ENCODE peak calls at places on chromosome 3, in seven cellular contexts. Q, J, I, W, D, F and N are unnamed samples. For H3K4me1, the result is how much of the 10 kb centered on the place peaks cover.

GRCh38 chr3:130801473-130801872 is 54.8 kb upstream of the PIK3R4 start:
- DNase-seq in I (no peak), Q (no peak), W (no peak), J (no peak), D (no peak), F (no peak), N (no peak)

GRCh38 chr3:115706311-115706829 is 83.1 kb downstream of the GAP43 start:
- DNase-seq in I (no peak), D (no peak), J (no peak), F (no peak), Q (no peak), W (no peak), N (no peak)

GRCh38 chr3:45988804-45989203 is 6.8 kb downstream of the FYCO1 start:
- DNase-seq in I (peak), Q (no peak), J (no peak), D (peak), W (no peak), F (peak), N (no peak)

GRCh38 chr3:14440531-14441239 is 38.3 kb downstream of the SLC6A6 start:
- DNase-seq in J (no peak), D (peak), W (no peak), I (no peak), Q (peak), F (no peak), N (no peak)

GRCh38 chr3:34419801-34420200 is 621.4 kb downstream of the PDCD6IP start:
- DNase-seq in I (no peak), J (no peak), D (peak), Q (peak), W (no peak), F (no peak), N (no peak)

GRCh38 chr3:66472313-66473134 is 28.3 kb downstream of the LRIG1 start:
- DNase-seq in I (peak), F (peak), Q (no peak), D (peak), J (no peak), W (no peak), N (no peak)

GRCh38 chr3:35908366-35909232 is 269.3 kb downstream of the ARPP21 start:
- DNase-seq in I (no peak), W (peak), Q (peak), J (peak), D (peak), F (peak), N (peak)

GRCh38 chr3:151806838-151807237 is 7.1 kb upstream of the AADAC start:
- DNase-seq in J (no peak), I (no peak), D (no peak), W (no peak), F (no peak), Q (no peak), N (no peak)

GRCh38 chr3:13274874-13275332 is 145.2 kb downstream of the NUP210 start:
- DNase-seq in D (no peak), I (no peak), J (no peak), Q (no peak), W (no peak), F (no peak), N (no peak)

GRCh38 chr3:181530584-181530983 is 181.1 kb upstream of the SOX2 start:
- DNase-seq in J (no peak), Q (no peak), I (no peak), W (no peak), F (no peak), D (no peak), N (no peak)

GRCh38 chr3:43994594-43995077 is 247.1 kb upstream of the TOPAZ1 start:
- DNase-seq in J (no peak), I (no peak), W (no peak), D (no peak), Q (peak), F (no peak), N (no peak)

GRCh38 chr3:197775317-197775716 is 15.7 kb upstream of the LRCH3 start:
- DNase-seq in Q (no peak), J (no peak), F (no peak), I (no peak), D (no peak), W (no peak), N (no peak)

GRCh38 chr3:39254806-39255449 is 24.9 kb downstream of the CX3CR1 start:
- DNase-seq in J (no peak), Q (no peak), I (no peak), W (no peak), D (no peak), F (peak), N (no peak)

GRCh38 chr3:170953229-170953628 is 44.8 kb upstream of the EIF5A2 start:
- DNase-seq in F (no peak), J (no peak), D (no peak), Q (no peak), I (no peak), W (no peak), N (no peak)

GRCh38 chr3:170864525-170865208 is 5.3 kb downstream of the RPL22L1 start:
- DNase-seq in Q (peak), F (peak), W (no peak), D (peak), I (no peak), J (no peak), N (no peak)

GRCh38 chr3:106068795-106069194 is 200.0 kb upstream of the CBLB start:
- DNase-seq in F (no peak), W (no peak), D (no peak), J (no peak), I (no peak), Q (no peak), N (no peak)

GRCh38 chr3:18743761-18744160 is 318.6 kb upstream of the SATB1 start:
- DNase-seq in Q (no peak), D (no peak), J (no peak), I (no peak), F (no peak), W (no peak), N (no peak)

GRCh38 chr3:125141596-125142417 is 70.7 kb downstream of the SLC12A8 start:
- DNase-seq in J (peak), D (peak), W (peak), Q (peak), I (no peak), F (no peak), N (peak)

GRCh38 chr3:186003610-186004009 is 65.8 kb upstream of the TRA2B start:
- DNase-seq in F (no peak), D (no peak), J (no peak), I (no peak), Q (no peak), W (no peak), N (no peak)

GRCh38 chr3:126158016-126158911 is 22.1 kb downstream of the ALDH1L1 start:
- DNase-seq in I (no peak), J (no peak), F (no peak), D (no peak), W (no peak), Q (no peak), N (peak)

GRCh38 chr3:46595819-46596218 is 16.5 kb upstream of the FAM240A start:
- DNase-seq in I (no peak), D (no peak), W (no peak), Q (no peak), F (no peak), J (no peak), N (no peak)

GRCh38 chr3:55458398-55458797 is 28.7 kb downstream of the WNT5A start:
- DNase-seq in F (no peak), J (no peak), I (no peak), D (no peak), Q (no peak), W (no peak), N (no peak)

GRCh38 chr3:114499986-114500385 is 206.2 kb downstream of the TIGIT start:
- DNase-seq in F (peak), D (no peak), I (no peak), Q (no peak), J (no peak), W (no peak), N (no peak)

GRCh38 chr3:177776656-177777055 is 579.4 kb upstream of the TBL1XR1 start:
- DNase-seq in Q (peak), I (peak), W (no peak), J (no peak), F (peak), D (no peak), N (peak)

GRCh38 chr3:109275702-109276293 is 40.5 kb downstream of the DPPA2 start:
- DNase-seq in Q (peak), I (no peak), W (no peak), D (peak), J (no peak), F (peak), N (peak)

GRCh38 chr3:128359060-128359664 is 107.5 kb downstream of the DNAJB8 start:
- DNase-seq in I (no peak), Q (no peak), W (no peak), F (no peak), D (no peak), J (no peak), N (no peak)

GRCh38 chr3:129795596-129795995 is 97.9 kb downstream of the TMCC1 start:
- DNase-seq in F (peak), Q (no peak), I (peak), W (no peak), J (no peak), D (peak), N (no peak)

GRCh38 chr3:39234705-39235104 is 42.3 kb upstream of the XIRP1 start:
- DNase-seq in I (no peak), W (no peak), Q (peak), J (no peak), D (no peak), F (no peak), N (no peak)

GRCh38 chr3:50442940-50443579 is 60.4 kb downstream of the CACNA2D2 start:
- DNase-seq in J (no peak), W (no peak), Q (no peak), I (no peak), D (no peak), F (no peak), N (no peak)

GRCh38 chr3:134481166-134481565 is 4.6 kb downstream of the ANAPC13 start:
- DNase-seq in D (no peak), I (no peak), J (no peak), W (no peak), Q (no peak), F (no peak), N (no peak)

GRCh38 chr3:10198761-10199688 is 34.3 kb downstream of the IRAK2 start:
- DNase-seq in F (peak), W (no peak), Q (no peak), J (peak), I (peak), D (peak), N (peak)

GRCh38 chr3:82641701-82642100 is 880.3 kb upstream of the GBE1 start:
- DNase-seq in J (no peak), W (no peak), D (no peak), F (peak), Q (no peak), I (peak), N (no peak)

GRCh38 chr3:95333826-95334225 is 1271.0 kb downstream of the NSUN3 start:
- DNase-seq in J (no peak), F (no peak), D (no peak), Q (no peak), W (no peak), I (no peak), N (no peak)

GRCh38 chr3:189324538-189325138 is 152.9 kb downstream of the TPRG1 start:
- DNase-seq in J (peak), D (peak), Q (no peak), I (peak), F (peak), W (no peak), N (peak)

GRCh38 chr3:53240989-53241972 is 14.5 kb downstream of the TKT start:
- DNase-seq in D (no peak), W (no peak), F (no peak), J (no peak), Q (no peak), I (no peak), N (no peak)
- H3K4me1 ChIP-seq in D (under half), W (half or more), F (under half), J (under half), Q (under half), I (under half), N (half or more)

DNA sequence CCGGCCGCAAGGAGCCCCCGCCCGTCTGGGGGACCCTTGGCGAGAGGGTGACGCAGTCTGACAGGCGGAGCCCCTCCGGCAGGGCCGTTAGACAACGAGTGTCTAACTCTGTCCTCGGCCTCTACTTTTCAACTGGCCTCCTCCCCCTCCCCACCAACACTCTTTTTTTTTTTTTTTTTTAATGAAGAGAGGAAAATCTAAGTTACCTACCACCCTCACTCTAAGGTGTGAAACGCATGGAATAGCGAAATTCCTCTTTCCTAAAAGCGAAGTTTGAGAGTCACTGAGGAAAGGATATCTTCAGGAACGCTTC is 521 bp upstream of the SUSD5 start:
- DNase-seq in D (no peak), F (no peak), J (no peak), Q (no peak), I (no peak), W (no peak), N (no peak)
- H3K4me3 ChIP-seq in D (peak), F (peak), J (no peak), Q (peak), I (no peak), W (peak), N (no peak)

GRCh38 chr3:42612147-42612680 is 11.7 kb downstream of the NKTR start:
- DNase-seq in I (no peak), Q (no peak), J (no peak), D (peak), F (no peak), W (no peak), N (no peak)

GRCh38 chr3:42605550-42606173 is 5.2 kb downstream of the NKTR start:
- DNase-seq in J (no peak), D (peak), I (no peak), W (no peak), Q (no peak), F (no peak), N (peak)

GRCh38 chr3:42610978-42611377 is 10.5 kb downstream of the NKTR start:
- DNase-seq in J (no peak), F (no peak), W (no peak), D (peak), I (no peak), Q (no peak), N (no peak)

GRCh38 chr3:42612928-42613327 is 12.4 kb downstream of the NKTR start:
- DNase-seq in F (no peak), J (no peak), W (no peak), Q (no peak), I (no peak), D (peak), N (no peak)

DNA sequence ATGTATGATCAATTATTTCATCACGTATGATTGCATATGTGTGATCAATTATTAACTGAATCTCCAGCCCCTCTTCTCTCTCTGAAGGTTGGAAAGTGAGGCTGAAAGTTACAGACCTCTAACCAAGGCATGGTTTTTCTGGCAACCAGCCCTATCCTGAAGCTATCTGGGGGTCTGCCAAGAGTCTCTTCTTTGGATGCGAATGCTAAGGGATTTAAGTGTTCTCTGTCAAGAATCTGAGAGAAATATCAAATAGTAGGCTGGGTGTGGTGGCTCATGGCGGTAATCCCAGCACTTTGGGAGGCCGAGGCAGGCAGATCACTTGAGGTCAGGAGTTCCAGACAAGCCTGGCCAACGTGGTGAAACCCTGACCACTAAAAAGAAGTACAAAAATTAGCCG is 8.1 kb downstream of the NKTR start:
- DNase-seq in Q (no peak), J (no peak), I (no peak), F (no peak), W (no peak), D (no peak), N (no peak)
- H3K4me1 ChIP-seq in Q (under half), J (under half), I (under half), F (under half), W (half or more), D (under half), N (half or more)

GRCh38 chr3:37994639-37994972 is 4.0 kb downstream of the VILL start:
- DNase-seq in F (no peak), W (no peak), J (no peak), I (no peak), D (no peak), Q (no peak), N (no peak)
- H3K4me3 ChIP-seq in F (peak), W (peak), J (peak), I (peak), D (peak), Q (peak), N (no peak)

GRCh38 chr3:73037369-73037699 is 24.1 kb upstream of the EBLN2 start:
- DNase-seq in W (no peak), D (peak), J (no peak), F (no peak), Q (no peak), I (no peak), N (no peak)
- H3K4me1 ChIP-seq in W (half or more), D (under half), J (under half), F (under half), Q (under half), I (under half), N (under half)